ENCODE peak calls at places on chromosomes 3 and 15, in four cellular contexts. One of them, this sample, is unnamed.

GRCh38 chr3:165642761-165643432 is 194.3 kb downstream of the BCHE start:
- DNase-seq in HepG2: no peak
- DNase-seq in GM03348: peak; percentile 80
- DNase-seq in glutamatergic neuron: no peak
- DNase-seq in this sample: peak; percentile 97

GRCh38 chr3:151949706-151950105 is 76.3 kb downstream of the SUCNR1 start:
- DNase-seq in HepG2: no peak
- DNase-seq in GM03348: no peak
- DNase-seq in glutamatergic neuron: no peak
- DNase-seq in this sample: no peak

GRCh38 chr15:88651293-88651692 is 12.5 kb downstream of the ISG20 start:
- DNase-seq in HepG2: no peak
- DNase-seq in GM03348: no peak
- DNase-seq in glutamatergic neuron: no peak
- DNase-seq in this sample: no peak

GRCh38 chr15:28994142-28994829 is 108.5 kb downstream of the APBA2 start:
- DNase-seq in HepG2: no peak
- DNase-seq in GM03348: no peak
- DNase-seq in glutamatergic neuron: no peak
- DNase-seq in this sample: no peak

GRCh38 chr15:40238927-40239591 is at the start of gene PAK6:
- DNase-seq in HepG2: no peak
- DNase-seq in GM03348: peak; percentile 76
- DNase-seq in glutamatergic neuron: peak; percentile 70
- DNase-seq in this sample: no peak

GRCh38 chr15:74872702-74873035 is 496 bp downstream of the SCAMP2 start:
- DNase-seq in HepG2: no peak
- DNase-seq in GM03348: no peak
- DNase-seq in glutamatergic neuron: no peak
- DNase-seq in this sample: no peak

GRCh38 chr3:52080830-52081719 is 24.7 kb upstream of the DUSP7 start:
- DNase-seq in HepG2: peak; percentile 83
- DNase-seq in GM03348: no peak
- DNase-seq in glutamatergic neuron: no peak
- DNase-seq in this sample: no peak

GRCh38 chr3:42214565-42215283 is 51.3 kb downstream of the CCK start:
- DNase-seq in HepG2: no peak
- DNase-seq in GM03348: peak; percentile 61
- DNase-seq in glutamatergic neuron: no peak
- DNase-seq in this sample: no peak

GRCh38 chr3:190673157-190673556 is 159.3 kb downstream of the IL1RAP start:
- DNase-seq in HepG2: no peak
- DNase-seq in GM03348: peak; percentile 46
- DNase-seq in glutamatergic neuron: no peak
- DNase-seq in this sample: no peak